ENCODE peak calls at places on chromosomes 13 and 19, in six cellular contexts. M is H1, E is HepG2, K is WTC11, Z is K562, X is GM12878. H is an unnamed sample.

GRCh38 chr13:101190976-101191375 is 225.3 kb downstream of the NALCN start:
- DNase-seq in M (no peak), E (no peak), K (no peak), Z (no peak), X (no peak), H (no peak)

GRCh38 chr19:5677597-5677996 is 2.7 kb downstream of the MICOS13 start:
- DNase-seq in M (no peak), E (no peak), K (no peak), Z (no peak), X (no peak), H (no peak)

GRCh38 chr19:45097776-45098520 is 5.0 kb downstream of the PPP1R37 start:
- DNase-seq in M (no peak), E (peak; percentile 90), K (no peak), Z (peak; percentile 68), X (no peak), H (no peak)

GRCh38 chr19:3270908-3271307 is 46.4 kb downstream of the CELF5 start:
- DNase-seq in M (no peak), E (peak; percentile 43), K (peak; percentile 66), Z (peak; percentile 62), X (no peak), H (peak; percentile 26)

GRCh38 chr19:21109116-21109515 is 27.1 kb downstream of the ZNF714 start:
- DNase-seq in M (no peak), E (no peak), K (no peak), Z (no peak), X (no peak), H (no peak)

GRCh38 chr19:45253396-45254027 is 2.4 kb downstream of the MARK4 start:
- DNase-seq in M (no peak), E (no peak), K (no peak), Z (no peak), X (no peak), H (no peak)

GRCh38 chr13:40383922-40384321 is 282.5 kb downstream of the FOXO1 start:
- DNase-seq in M (no peak), E (no peak), K (no peak), Z (no peak), X (no peak), H (no peak)

GRCh38 chr19:49837009-49837310 is 14.0 kb upstream of the PTOV1 start:
- DNase-seq in M (no peak), E (no peak), K (no peak), Z (no peak), X (no peak), H (no peak)

GRCh38 chr13:34675626-34676025 is 266.4 kb upstream of the NBEA start:
- DNase-seq in M (no peak), E (no peak), K (no peak), Z (no peak), X (no peak), H (no peak)

GRCh38 chr19:1106841-1107654 is 3.3 kb downstream of the GPX4 start:
- DNase-seq in M (no peak), E (peak; percentile 20), K (no peak), Z (no peak), X (no peak), H (no peak)

GRCh38 chr19:3387645-3388589 is 21.5 kb downstream of the NFIC start:
- DNase-seq in M (no peak), E (no peak), K (no peak), Z (no peak), X (no peak), H (no peak)

GRCh38 chr13:83440465-83440864 is 441.8 kb downstream of the SLITRK1 start:
- DNase-seq in M (no peak), E (no peak), K (no peak), Z (no peak), X (no peak), H (no peak)

GRCh38 chr13:106186366-106187030 is 349.0 kb downstream of the EFNB2 start:
- DNase-seq in M (no peak), E (no peak), K (no peak), Z (no peak), X (no peak), H (no peak)

GRCh38 chr13:106184778-106185177 is 350.7 kb downstream of the EFNB2 start:
- DNase-seq in M (no peak), E (no peak), K (no peak), Z (no peak), X (no peak), H (no peak)

GRCh38 chr13:106178816-106179215 is 356.6 kb downstream of the EFNB2 start:
- DNase-seq in M (no peak), E (no peak), K (no peak), Z (no peak), X (no peak), H (no peak)

GRCh38 chr13:106183410-106184128 is 351.9 kb downstream of the EFNB2 start:
- DNase-seq in M (no peak), E (no peak), K (no peak), Z (no peak), X (no peak), H (no peak)

DNA sequence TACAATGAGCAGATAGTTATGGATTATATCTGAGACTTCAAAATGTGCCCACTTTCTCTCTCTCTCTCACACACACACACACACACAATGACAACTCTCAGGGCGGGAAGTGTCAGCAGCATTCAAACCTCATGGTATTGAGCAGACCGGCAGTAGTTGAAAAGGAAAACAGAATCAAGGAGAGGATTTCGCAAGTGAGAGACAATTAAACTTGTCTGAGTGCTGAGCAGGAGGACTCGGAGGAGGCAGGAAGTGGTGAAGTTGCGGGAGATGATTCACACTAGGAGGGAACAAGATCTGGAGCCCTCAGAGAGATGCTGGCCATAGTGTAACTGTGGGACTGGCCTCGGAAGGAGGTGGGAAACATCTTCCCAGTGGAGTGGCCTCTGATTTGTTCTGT is 353.1 kb downstream of the EFNB2 start:
- DNase-seq in M (no peak), E (no peak), K (no peak), Z (no peak), X (no peak), H (peak; percentile 35)
- TF ChIP-seq ATF3 in M (no peak), E (no peak), K (no peak), Z (no peak), X (no peak), H (no peak)

DNA sequence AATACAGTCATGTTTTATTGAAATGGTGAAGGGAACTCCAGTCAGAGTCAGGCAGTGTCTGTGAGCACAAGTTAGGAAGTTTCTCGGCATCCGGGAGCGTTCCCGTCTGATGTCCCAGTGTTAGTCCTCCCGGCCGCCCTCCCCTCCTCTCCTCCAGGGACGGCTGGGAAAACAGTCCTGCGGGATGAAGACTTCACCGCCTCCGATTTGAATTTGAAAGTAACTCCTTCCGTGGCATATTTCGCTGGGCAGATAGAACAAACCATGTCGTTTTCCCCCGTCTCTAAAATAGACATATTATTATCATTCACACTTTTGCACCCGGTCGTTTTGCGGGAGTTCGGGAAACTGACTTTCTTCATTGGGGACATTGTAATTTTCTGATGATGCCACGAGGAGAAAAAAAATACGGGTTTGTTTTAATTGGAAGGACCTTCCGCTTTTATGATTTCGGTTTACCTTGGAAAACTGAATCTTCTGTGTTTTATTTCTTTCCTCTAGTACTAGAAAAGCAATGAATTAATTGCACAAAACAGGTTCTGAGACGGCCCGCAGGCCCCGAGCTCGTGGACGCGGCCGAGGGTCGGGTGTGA is 76.6 kb downstream of the ZIC5 start:
- DNase-seq in M (no peak), E (no peak), K (peak; percentile 41), Z (no peak), X (no peak), H (no peak)
- TF ChIP-seq ATF3 in M (no peak), E (no peak), K (no peak), Z (no peak), X (no peak), H (no peak)

GRCh38 chr13:49495783-49496762 is at the start of gene PHF11:
- DNase-seq in M (no peak), E (peak; percentile 63), K (peak; percentile 70), Z (peak; percentile 81), X (peak; percentile 65), H (no peak)
- TF ChIP-seq ATF3 in M (no peak), E (no peak), K (no peak), Z (no peak), X (no peak), H (no peak)

DNA sequence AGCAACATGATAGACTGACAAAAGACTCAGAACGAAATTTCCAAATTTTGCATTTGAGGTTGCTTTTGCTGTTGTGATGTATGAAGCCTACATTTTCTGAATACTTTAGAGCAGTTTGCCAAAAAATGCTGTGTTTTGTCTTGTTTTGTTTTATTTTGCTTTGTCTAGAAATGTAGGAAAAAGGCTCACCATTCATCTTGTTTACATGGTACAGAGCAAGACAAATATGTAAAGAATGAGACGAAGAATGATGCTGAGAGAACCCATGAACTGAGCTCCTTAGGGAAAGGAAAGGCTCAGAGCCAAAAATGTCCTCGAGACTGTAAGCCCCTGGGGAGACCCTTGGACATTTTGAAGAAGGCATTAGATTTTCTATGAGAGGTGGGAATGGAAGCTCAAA is 6.8 kb upstream of the SPART start:
- DNase-seq in M (no peak), E (no peak), K (no peak), Z (no peak), X (no peak), H (no peak)
- TF ChIP-seq ATF3 in M (no peak), E (no peak), K (no peak), Z (no peak), X (no peak), H (no peak)

DNA sequence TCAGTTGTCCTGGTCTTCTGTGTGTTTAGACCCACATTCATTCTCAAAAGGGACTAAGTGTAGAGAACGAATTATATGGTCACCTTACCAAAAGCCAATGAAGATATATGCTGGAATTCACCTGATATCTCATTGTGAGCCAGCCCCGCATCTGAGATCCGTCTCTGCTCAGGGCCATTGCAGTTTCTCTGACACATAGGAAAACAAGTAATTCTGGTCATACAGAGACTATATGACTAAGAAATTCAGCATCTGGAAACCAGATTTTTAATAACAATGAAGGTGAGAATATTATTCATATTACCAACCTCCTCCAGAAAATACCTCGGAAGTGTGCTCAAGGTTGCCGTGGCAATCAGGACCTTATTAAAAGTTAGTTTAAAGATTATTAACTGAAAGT is 278.6 kb upstream of the EDNRB start:
- DNase-seq in M (no peak), E (no peak), K (no peak), Z (no peak), X (no peak), H (no peak)
- TF ChIP-seq ATF3 in M (no peak), E (no peak), K (no peak), Z (no peak), X (no peak), H (no peak)

H was measured in HCT116.